ENCODE peak calls at places on chromosome 21, in nine cellular contexts. One of them, this sample, is unnamed.

GRCh38 chr21:23543334-23543733 is 2063.9 kb downstream of the MRPL39 start:
- DNase-seq in esophagus squamous epithelium: no peak
- DNase-seq in ovary: no peak
- DNase-seq in heart left ventricle: peak
- DNase-seq in uterus: no peak
- DNase-seq in K562: no peak
- DNase-seq in IMR-90: no peak
- DNase-seq in adrenal gland: peak
- DNase-seq in thyroid gland: no peak
- DNase-seq in this sample: no peak

GRCh38 chr21:18155508-18156193 is 89.0 kb upstream of the CHODL start:
- DNase-seq in esophagus squamous epithelium: no peak
- DNase-seq in ovary: no peak
- DNase-seq in thyroid gland: no peak
- DNase-seq in K562: no peak
- DNase-seq in IMR-90: no peak
- DNase-seq in uterus: no peak
- DNase-seq in adrenal gland: no peak
- DNase-seq in heart left ventricle: no peak
- DNase-seq in this sample: no peak

GRCh38 chr21:41745026-41745820 is 21.6 kb downstream of the RIPK4 start:
- DNase-seq in IMR-90: no peak
- DNase-seq in heart left ventricle: no peak
- DNase-seq in uterus: no peak
- DNase-seq in adrenal gland: no peak
- DNase-seq in esophagus squamous epithelium: no peak
- DNase-seq in K562: no peak
- DNase-seq in ovary: no peak
- DNase-seq in thyroid gland: no peak
- DNase-seq in this sample: no peak

GRCh38 chr21:38377165-38378093 is 120.6 kb downstream of the KCNJ15 start:
- DNase-seq in adrenal gland: no peak
- DNase-seq in heart left ventricle: no peak
- DNase-seq in uterus: no peak
- DNase-seq in K562: no peak
- DNase-seq in esophagus squamous epithelium: no peak
- DNase-seq in thyroid gland: no peak
- DNase-seq in IMR-90: no peak
- DNase-seq in ovary: no peak
- DNase-seq in this sample: no peak

GRCh38 chr21:33076600-33077329 is 6.8 kb downstream of the OLIG1 start:
- DNase-seq in thyroid gland: no peak
- DNase-seq in heart left ventricle: no peak
- DNase-seq in uterus: no peak
- DNase-seq in esophagus squamous epithelium: no peak
- DNase-seq in K562: no peak
- DNase-seq in adrenal gland: no peak
- DNase-seq in ovary: no peak
- DNase-seq in IMR-90: no peak
- DNase-seq in this sample: no peak

GRCh38 chr21:42440187-42440792 is 36.6 kb downstream of the UBASH3A start:
- DNase-seq in esophagus squamous epithelium: no peak
- DNase-seq in uterus: no peak
- DNase-seq in adrenal gland: no peak
- DNase-seq in K562: no peak
- DNase-seq in heart left ventricle: no peak
- DNase-seq in IMR-90: no peak
- DNase-seq in thyroid gland: no peak
- DNase-seq in ovary: no peak
- DNase-seq in this sample: no peak

GRCh38 chr21:16370176-16370575 is 640.4 kb downstream of the USP25 start:
- DNase-seq in adrenal gland: no peak
- DNase-seq in uterus: no peak
- DNase-seq in ovary: no peak
- DNase-seq in thyroid gland: no peak
- DNase-seq in heart left ventricle: no peak
- DNase-seq in K562: no peak
- DNase-seq in IMR-90: no peak
- DNase-seq in esophagus squamous epithelium: no peak
- DNase-seq in this sample: no peak

GRCh38 chr21:14013056-14013603 is 197.6 kb downstream of the LIPI start:
- DNase-seq in heart left ventricle: no peak
- DNase-seq in uterus: no peak
- DNase-seq in thyroid gland: no peak
- DNase-seq in adrenal gland: no peak
- DNase-seq in IMR-90: no peak
- DNase-seq in ovary: no peak
- DNase-seq in esophagus squamous epithelium: no peak
- DNase-seq in K562: no peak
- DNase-seq in this sample: no peak

GRCh38 chr21:31276663-31277062 is 67.4 kb downstream of the TIAM1 start:
- DNase-seq in uterus: no peak
- DNase-seq in thyroid gland: no peak
- DNase-seq in adrenal gland: no peak
- DNase-seq in esophagus squamous epithelium: no peak
- DNase-seq in IMR-90: no peak
- DNase-seq in ovary: no peak
- DNase-seq in K562: no peak
- DNase-seq in heart left ventricle: no peak
- DNase-seq in this sample: no peak

GRCh38 chr21:32403201-32403701 is 9.3 kb upstream of the EVA1C start:
- DNase-seq in thyroid gland: peak
- DNase-seq in heart left ventricle: peak
- DNase-seq in K562: peak
- DNase-seq in adrenal gland: peak
- DNase-seq in esophagus squamous epithelium: no peak
- DNase-seq in uterus: peak
- DNase-seq in ovary: peak
- DNase-seq in IMR-90: peak
- DNase-seq in this sample: peak

GRCh38 chr21:39175154-39175553 is 8.1 kb downstream of the PSMG1 start:
- DNase-seq in K562: no peak
- DNase-seq in thyroid gland: no peak
- DNase-seq in heart left ventricle: no peak
- DNase-seq in IMR-90: peak
- DNase-seq in uterus: no peak
- DNase-seq in adrenal gland: no peak
- DNase-seq in ovary: no peak
- DNase-seq in esophagus squamous epithelium: no peak
- DNase-seq in this sample: no peak

GRCh38 chr21:31201548-31201947 is 142.5 kb downstream of the TIAM1 start:
- DNase-seq in thyroid gland: peak
- DNase-seq in K562: no peak
- DNase-seq in adrenal gland: no peak
- DNase-seq in esophagus squamous epithelium: no peak
- DNase-seq in IMR-90: peak
- DNase-seq in heart left ventricle: peak
- DNase-seq in ovary: peak
- DNase-seq in uterus: no peak
- DNase-seq in this sample: no peak

DNA sequence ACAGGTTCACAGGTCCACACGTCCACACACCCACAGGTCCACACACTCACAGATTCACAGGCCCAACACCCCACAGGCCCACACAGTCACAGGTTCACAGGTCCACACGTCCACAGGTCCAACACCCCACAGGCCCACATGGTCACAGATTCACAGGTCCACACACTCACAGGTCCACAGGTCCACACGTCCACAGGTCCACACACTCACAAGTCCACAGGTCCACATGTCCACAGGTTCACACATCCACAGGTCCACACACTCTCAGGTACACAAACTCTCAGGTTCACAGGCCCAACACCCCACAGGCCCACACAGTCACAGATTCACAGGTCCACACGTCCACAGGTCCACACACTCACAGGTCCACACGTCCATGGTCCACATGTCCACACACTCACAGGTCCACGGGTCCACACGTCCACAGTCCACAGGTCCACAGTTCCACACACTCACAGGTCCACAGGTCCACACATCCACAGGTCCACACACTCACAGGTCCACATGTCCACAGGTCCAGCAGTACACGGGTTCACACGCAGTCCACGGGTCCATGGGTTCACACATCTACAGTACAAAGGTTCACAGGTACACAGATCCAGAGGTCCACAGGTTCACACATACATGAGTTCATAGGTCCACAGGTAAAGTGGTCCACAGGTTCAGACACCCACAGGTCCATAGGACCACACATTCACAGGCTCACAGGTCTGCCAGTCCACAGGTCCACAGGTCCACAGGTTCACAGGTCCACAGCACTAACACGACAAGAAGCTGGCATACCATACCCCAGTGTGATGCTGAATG is 39.4 kb upstream of the COL6A2 start:
- DNase-seq in uterus: no peak
- DNase-seq in IMR-90: no peak
- DNase-seq in K562: no peak
- DNase-seq in heart left ventricle: no peak
- DNase-seq in thyroid gland: no peak
- DNase-seq in ovary: peak
- DNase-seq in adrenal gland: no peak
- DNase-seq in esophagus squamous epithelium: no peak
- DNase-seq in this sample: peak
- TF ChIP-seq CTCF in uterus: no peak
- TF ChIP-seq CTCF in IMR-90: no peak
- TF ChIP-seq CTCF in K562: no peak
- TF ChIP-seq CTCF in heart left ventricle: no peak
- TF ChIP-seq CTCF in thyroid gland: no peak
- TF ChIP-seq CTCF in ovary: no peak
- TF ChIP-seq CTCF in adrenal gland: no peak
- TF ChIP-seq CTCF in esophagus squamous epithelium: no peak
- TF ChIP-seq CTCF in this sample: no peak

DNA sequence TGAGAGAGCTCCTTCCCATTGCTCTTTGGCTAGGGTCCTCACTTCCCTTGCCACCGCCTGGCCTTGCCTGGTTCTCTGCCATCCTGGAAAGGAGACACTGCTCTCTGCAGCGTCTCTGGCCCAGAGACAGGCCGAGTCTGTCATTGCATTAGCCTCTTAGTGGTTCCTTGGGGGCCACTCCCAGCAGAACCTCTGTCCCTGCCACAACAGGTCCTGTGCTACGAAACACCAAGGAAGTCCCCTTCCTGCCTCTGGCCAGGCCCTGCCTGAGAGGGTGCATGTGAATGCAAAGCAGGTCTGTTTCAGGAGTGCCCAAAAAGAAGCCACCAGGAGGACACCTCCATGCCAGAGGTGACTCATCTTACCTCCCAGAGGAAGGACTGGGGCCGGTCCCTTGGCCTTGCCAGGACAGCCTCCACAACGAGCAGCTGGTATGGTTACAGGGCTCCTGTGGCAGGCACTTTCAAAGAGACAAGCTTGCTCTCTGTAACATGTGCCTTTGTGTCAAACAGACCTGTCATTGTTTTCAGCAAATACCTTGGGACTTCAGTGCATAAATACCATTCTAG is 59.6 kb downstream of the VPS26C start:
- DNase-seq in adrenal gland: peak
- DNase-seq in thyroid gland: peak
- DNase-seq in IMR-90: no peak
- DNase-seq in esophagus squamous epithelium: no peak
- DNase-seq in ovary: no peak
- DNase-seq in K562: no peak
- DNase-seq in heart left ventricle: no peak
- DNase-seq in uterus: no peak
- DNase-seq in this sample: no peak
- TF ChIP-seq POLR2A in adrenal gland: no peak
- TF ChIP-seq POLR2A in thyroid gland: no peak
- TF ChIP-seq POLR2A in IMR-90: no peak
- TF ChIP-seq POLR2A in esophagus squamous epithelium: no peak
- TF ChIP-seq POLR2A in ovary: no peak
- TF ChIP-seq POLR2A in K562: no peak
- TF ChIP-seq POLR2A in heart left ventricle: no peak
- TF ChIP-seq POLR2A in uterus: no peak
- TF ChIP-seq POLR2A in this sample: no peak

GRCh38 chr21:44718571-44718970 is 7.2 kb upstream of the TSPEAR start:
- DNase-seq in uterus: no peak
- DNase-seq in adrenal gland: no peak
- DNase-seq in IMR-90: no peak
- DNase-seq in esophagus squamous epithelium: no peak
- DNase-seq in heart left ventricle: no peak
- DNase-seq in thyroid gland: no peak
- DNase-seq in K562: no peak
- DNase-seq in ovary: no peak
- DNase-seq in this sample: no peak
- TF ChIP-seq CTCF in uterus: no peak
- TF ChIP-seq CTCF in adrenal gland: no peak
- TF ChIP-seq CTCF in IMR-90: no peak
- TF ChIP-seq CTCF in esophagus squamous epithelium: no peak
- TF ChIP-seq CTCF in heart left ventricle: no peak
- TF ChIP-seq CTCF in thyroid gland: no peak
- TF ChIP-seq CTCF in K562: peak
- TF ChIP-seq CTCF in ovary: no peak
- TF ChIP-seq CTCF in this sample: no peak

DNA sequence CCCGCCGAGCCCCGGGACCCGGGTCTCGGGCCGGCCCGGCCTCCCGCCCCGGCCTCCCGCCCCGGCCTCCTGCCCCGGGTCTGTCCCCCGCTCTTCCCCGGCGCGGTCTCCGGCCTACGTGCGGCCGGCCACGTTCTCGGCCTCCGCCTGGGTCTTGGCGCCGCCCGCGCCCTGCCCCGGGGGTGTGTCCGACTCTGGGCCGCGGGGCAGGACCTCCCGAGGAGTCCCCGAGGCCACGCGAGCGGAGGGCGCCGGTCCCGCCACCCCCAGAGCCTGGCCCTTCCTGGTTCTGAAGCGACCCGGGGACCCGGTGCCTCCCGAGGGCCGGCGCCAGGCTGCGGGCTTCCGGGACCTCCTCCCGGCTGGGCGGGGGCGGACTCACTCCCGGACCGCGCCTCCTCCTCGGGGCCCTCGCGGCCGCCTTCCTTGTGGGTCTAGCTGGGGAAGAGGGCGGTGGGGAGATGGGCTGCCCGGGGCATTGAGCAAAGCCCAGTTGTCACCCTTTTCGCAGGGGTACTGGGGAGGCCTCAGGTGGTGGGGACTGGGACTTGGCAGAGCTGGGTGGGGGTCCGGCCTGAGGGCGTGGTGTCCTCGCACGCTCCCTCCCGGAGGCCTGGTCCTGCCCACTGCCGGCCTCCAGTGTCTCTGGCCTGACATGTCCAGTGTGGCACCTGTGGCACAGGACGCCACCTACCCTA is 558 bp downstream of the PFKL start:
- DNase-seq in heart left ventricle: peak
- DNase-seq in ovary: peak
- DNase-seq in K562: peak
- DNase-seq in esophagus squamous epithelium: no peak
- DNase-seq in uterus: peak
- DNase-seq in adrenal gland: peak
- DNase-seq in IMR-90: peak
- DNase-seq in thyroid gland: peak
- DNase-seq in this sample: peak
- TF ChIP-seq POLR2A in heart left ventricle: peak
- TF ChIP-seq POLR2A in ovary: no peak
- TF ChIP-seq POLR2A in K562: peak
- TF ChIP-seq POLR2A in esophagus squamous epithelium: peak
- TF ChIP-seq POLR2A in uterus: peak
- TF ChIP-seq POLR2A in adrenal gland: peak
- TF ChIP-seq POLR2A in IMR-90: peak
- TF ChIP-seq POLR2A in thyroid gland: peak
- TF ChIP-seq POLR2A in this sample: peak

DNA sequence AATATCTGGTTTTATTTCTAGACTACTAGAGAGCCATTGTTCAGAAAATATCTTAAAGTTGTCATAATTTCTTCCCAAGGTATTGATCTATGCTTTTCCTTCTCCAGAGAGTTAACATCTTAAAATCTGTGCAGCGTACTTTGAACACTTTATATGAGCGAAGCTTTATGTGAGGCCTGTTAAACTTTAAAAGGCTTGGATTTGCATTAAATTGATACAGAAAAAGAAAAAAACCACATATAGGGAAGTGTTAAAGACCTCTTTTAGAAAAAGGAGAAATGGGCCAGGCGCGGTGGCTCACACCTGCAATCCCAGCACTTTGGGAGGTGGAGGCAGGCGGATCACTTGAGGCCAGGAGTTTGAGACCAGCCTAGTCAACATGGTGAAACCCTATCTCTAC is 59.2 kb upstream of the MORC3 start:
- DNase-seq in IMR-90: no peak
- DNase-seq in thyroid gland: no peak
- DNase-seq in heart left ventricle: no peak
- DNase-seq in esophagus squamous epithelium: no peak
- DNase-seq in K562: no peak
- DNase-seq in uterus: no peak
- DNase-seq in adrenal gland: no peak
- DNase-seq in ovary: no peak
- DNase-seq in this sample: no peak
- TF ChIP-seq CTCF in IMR-90: no peak
- TF ChIP-seq CTCF in thyroid gland: no peak
- TF ChIP-seq CTCF in heart left ventricle: no peak
- TF ChIP-seq CTCF in esophagus squamous epithelium: no peak
- TF ChIP-seq CTCF in K562: no peak
- TF ChIP-seq CTCF in uterus: no peak
- TF ChIP-seq CTCF in adrenal gland: no peak
- TF ChIP-seq CTCF in ovary: no peak
- TF ChIP-seq CTCF in this sample: no peak

This sample was measured in lower leg skin.